ENCODE peak calls at places on chromosomes 2 and 18, in eight cellular contexts. E is iPS DF 6.9; Z is prostate gland; C is body of pancreas; R is left ventricle myocardium inferior; M is effector memory CD4-positive, alpha-beta T cell; H is stomach; K is H9. P is an unnamed sample. For H3K4me1, the result is how much of the 10 kb centered on the place peaks cover.

GRCh38 chr2:3041246-3041645 is 336.4 kb downstream of the EIPR1 start:
- DNase-seq in C (no peak), R (no peak), K (no peak), E (no peak), Z (no peak), H (no peak), M (no peak), P (no peak)

GRCh38 chr18:75183524-75183923 is 25.4 kb downstream of the PTGR3 start:
- DNase-seq in R (no peak), K (no peak), C (no peak), E (no peak), Z (no peak), M (no peak), H (no peak), P (no peak)

GRCh38 chr18:3452750-3453539 is 3.0 kb downstream of the TGIF1 start:
- DNase-seq in R (no peak), E (no peak), Z (no peak), K (no peak), C (no peak), M (no peak), H (peak), P (no peak)

GRCh38 chr2:44821500-44821899 is 120.0 kb upstream of the SIX3 start:
- DNase-seq in H (no peak), Z (no peak), R (no peak), E (no peak), C (no peak), K (no peak), M (no peak), P (no peak)

GRCh38 chr2:167142554-167142953 is 254.3 kb downstream of the XIRP2 start:
- DNase-seq in Z (no peak), E (no peak), M (no peak), H (no peak), C (no peak), K (no peak), R (no peak), P (no peak)

GRCh38 chr2:10620481-10620880 is 69.3 kb downstream of the NOL10 start:
- DNase-seq in R (no peak), C (no peak), Z (no peak), M (no peak), E (no peak), H (no peak), K (no peak), P (no peak)

GRCh38 chr2:205051417-205051816 is 506.1 kb downstream of the PARD3B start:
- DNase-seq in Z (no peak), M (no peak), C (no peak), H (no peak), R (no peak), E (no peak), K (no peak), P (no peak)

GRCh38 chr2:85725451-85725850 is 28.3 kb upstream of the ATOH8 start:
- DNase-seq in Z (no peak), E (no peak), K (no peak), R (no peak), H (no peak), C (no peak), M (no peak), P (no peak)

GRCh38 chr2:234286118-234286598 is 210.7 kb downstream of the ARL4C start:
- DNase-seq in K (no peak), Z (no peak), C (no peak), H (no peak), R (no peak), E (no peak), M (no peak), P (no peak)

GRCh38 chr18:37294951-37295350 is 270.6 kb downstream of the CELF4 start:
- DNase-seq in K (peak), H (no peak), R (no peak), C (no peak), E (peak), Z (no peak), M (no peak), P (peak)

GRCh38 chr2:216505133-216506106 is 6.8 kb downstream of the RPL37A start:
- DNase-seq in C (no peak), H (no peak), K (no peak), M (no peak), R (no peak), Z (no peak), E (no peak), P (no peak)

GRCh38 chr2:75506131-75506697 is 54.5 kb downstream of the EVA1A start:
- DNase-seq in Z (no peak), M (no peak), C (no peak), K (no peak), E (no peak), H (no peak), R (no peak), P (no peak)

GRCh38 chr2:119758881-119759450 is 756 bp upstream of the PTPN4 start:
- DNase-seq in H (no peak), K (no peak), Z (no peak), C (no peak), R (no peak), E (no peak), M (no peak), P (no peak)
- H3K4me1 ChIP-seq in H (under half), K (under half), Z (under half), C (under half), R (half or more), E (under half), M (under half), P (under half)

DNA sequence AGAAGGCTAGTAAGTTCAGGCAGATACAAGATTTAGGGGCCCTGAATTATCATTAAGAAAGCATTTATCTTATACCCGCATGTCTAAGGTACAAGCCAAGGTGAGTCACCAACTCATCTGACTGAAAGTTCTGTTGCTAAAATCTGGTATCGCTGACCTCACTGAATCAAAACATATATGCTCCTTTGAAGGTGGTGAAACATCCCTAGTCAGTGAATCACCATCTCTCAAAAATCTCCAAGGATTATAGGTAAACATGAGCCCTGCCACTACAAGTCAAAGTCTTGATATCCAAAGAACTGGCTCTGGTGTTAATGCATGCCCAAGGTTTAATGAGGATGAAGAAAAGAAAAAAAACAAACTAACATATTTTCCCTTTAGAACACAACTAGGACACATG is 43.5 kb downstream of the IRS1 start:
- DNase-seq in K (no peak), M (no peak), E (no peak), H (no peak), R (no peak), Z (no peak), C (no peak), P (no peak)
- H3K27ac ChIP-seq in K (no peak), M (no peak), E (no peak), H (no peak), R (peak), Z (peak), C (peak), P (no peak)

DNA sequence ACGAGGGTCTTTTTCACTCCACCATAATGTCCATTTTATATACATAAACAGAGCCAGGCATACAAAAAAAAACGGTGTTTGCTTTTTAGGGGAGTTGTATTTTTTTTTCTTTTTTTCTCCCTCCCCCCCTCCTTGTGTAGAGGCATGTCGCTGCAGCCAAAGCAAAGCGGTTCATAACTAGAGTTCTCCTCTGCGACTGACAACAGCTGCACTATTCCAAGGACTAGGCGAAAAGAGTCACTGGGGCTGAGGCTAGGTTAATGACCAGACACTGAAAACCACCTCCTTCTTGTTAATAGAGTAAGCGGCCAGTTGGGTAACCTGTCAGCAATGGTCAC is 168.1 kb upstream of the VRK2 start:
- DNase-seq in H (no peak), M (no peak), R (no peak), Z (no peak), C (no peak), E (no peak), K (no peak), P (no peak)
- H3K4me1 ChIP-seq in H (under half), M (under half), R (under half), Z (under half), C (under half), E (under half), K (under half), P (under half)

GRCh38 chr18:28065031-28065792 is 111.7 kb downstream of the CDH2 start:
- DNase-seq in K (no peak), E (no peak), H (no peak), M (no peak), R (no peak), C (no peak), Z (no peak), P (no peak)

GRCh38 chr18:28059861-28060260 is 117.1 kb downstream of the CDH2 start:
- DNase-seq in Z (no peak), C (no peak), K (no peak), M (no peak), H (no peak), R (no peak), E (no peak), P (no peak)

GRCh38 chr18:28065793-28066186 is 111.1 kb downstream of the CDH2 start:
- DNase-seq in E (no peak), M (no peak), K (no peak), Z (no peak), C (no peak), H (no peak), R (no peak), P (no peak)

GRCh38 chr18:28063181-28063790 is 113.6 kb downstream of the CDH2 start:
- DNase-seq in H (no peak), K (no peak), R (no peak), Z (no peak), C (no peak), E (no peak), M (no peak), P (no peak)

DNA sequence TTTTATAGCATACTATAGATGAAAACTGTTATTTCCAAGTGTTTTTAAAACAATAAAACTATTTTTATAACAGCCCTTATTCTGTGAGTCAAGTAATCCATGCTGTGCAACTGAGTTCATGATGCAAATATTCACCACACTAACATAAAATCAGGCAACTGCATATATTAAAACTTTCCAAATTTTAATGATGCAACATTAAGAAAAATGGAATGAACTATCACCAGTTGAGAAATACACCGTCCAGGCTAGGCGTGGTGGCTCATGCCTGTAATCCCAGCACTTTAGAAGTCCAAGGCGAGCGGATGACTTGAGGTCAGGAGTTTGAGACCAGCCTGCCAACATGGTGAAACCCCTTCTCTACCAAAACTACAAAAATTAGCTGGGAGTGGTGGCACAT is 114.5 kb downstream of the CDH2 start:
- DNase-seq in K (no peak), C (no peak), H (no peak), Z (no peak), R (no peak), M (no peak), E (no peak), P (no peak)
- H3K27ac ChIP-seq in K (no peak), C (no peak), H (no peak), Z (no peak), R (no peak), M (no peak), E (no peak), P (no peak)

GRCh38 chr18:8608795-8609673 is at the start of gene RAB12:
- DNase-seq in C (peak), Z (peak), H (peak), K (peak), M (peak), R (peak), E (no peak), P (peak)
- H3K4me1 ChIP-seq in C (under half), Z (under half), H (under half), K (under half), M (under half), R (half or more), E (under half), P (under half)

GRCh38 chr2:96837575-96837974 is 6.2 kb downstream of the ANKRD23 start:
- DNase-seq in H (no peak), C (no peak), R (no peak), Z (no peak), M (no peak), E (no peak), K (no peak), P (no peak)

GRCh38 chr2:96835830-96836229 is 8.0 kb downstream of the ANKRD23 start:
- DNase-seq in M (no peak), R (no peak), C (no peak), H (no peak), Z (no peak), E (no peak), K (no peak), P (no peak)

GRCh38 chr2:96839288-96839874 is 4.4 kb downstream of the ANKRD23 start:
- DNase-seq in K (peak), Z (no peak), E (no peak), R (peak), H (peak), M (peak), C (peak), P (peak)

GRCh38 chr2:96839875-96840850 is 3.7 kb downstream of the ANKRD23 start:
- DNase-seq in M (no peak), E (no peak), K (no peak), C (no peak), H (no peak), Z (no peak), R (no peak), P (no peak)

GRCh38 chr2:96838345-96839287 is 5.2 kb downstream of the ANKRD23 start:
- DNase-seq in C (no peak), H (no peak), E (no peak), R (no peak), Z (no peak), M (no peak), K (no peak), P (no peak)
- H3K27ac ChIP-seq in C (no peak), H (no peak), E (no peak), R (no peak), Z (no peak), M (peak), K (no peak), P (no peak)

GRCh38 chr18:58952303-58952702 is 87.6 kb downstream of the ZNF532 start:
- DNase-seq in K (no peak), C (no peak), M (no peak), Z (no peak), R (no peak), H (no peak), E (no peak), P (no peak)
- H3K4me1 ChIP-seq in K (under half), C (under half), M (under half), Z (under half), R (under half), H (under half), E (under half), P (under half)

DNA sequence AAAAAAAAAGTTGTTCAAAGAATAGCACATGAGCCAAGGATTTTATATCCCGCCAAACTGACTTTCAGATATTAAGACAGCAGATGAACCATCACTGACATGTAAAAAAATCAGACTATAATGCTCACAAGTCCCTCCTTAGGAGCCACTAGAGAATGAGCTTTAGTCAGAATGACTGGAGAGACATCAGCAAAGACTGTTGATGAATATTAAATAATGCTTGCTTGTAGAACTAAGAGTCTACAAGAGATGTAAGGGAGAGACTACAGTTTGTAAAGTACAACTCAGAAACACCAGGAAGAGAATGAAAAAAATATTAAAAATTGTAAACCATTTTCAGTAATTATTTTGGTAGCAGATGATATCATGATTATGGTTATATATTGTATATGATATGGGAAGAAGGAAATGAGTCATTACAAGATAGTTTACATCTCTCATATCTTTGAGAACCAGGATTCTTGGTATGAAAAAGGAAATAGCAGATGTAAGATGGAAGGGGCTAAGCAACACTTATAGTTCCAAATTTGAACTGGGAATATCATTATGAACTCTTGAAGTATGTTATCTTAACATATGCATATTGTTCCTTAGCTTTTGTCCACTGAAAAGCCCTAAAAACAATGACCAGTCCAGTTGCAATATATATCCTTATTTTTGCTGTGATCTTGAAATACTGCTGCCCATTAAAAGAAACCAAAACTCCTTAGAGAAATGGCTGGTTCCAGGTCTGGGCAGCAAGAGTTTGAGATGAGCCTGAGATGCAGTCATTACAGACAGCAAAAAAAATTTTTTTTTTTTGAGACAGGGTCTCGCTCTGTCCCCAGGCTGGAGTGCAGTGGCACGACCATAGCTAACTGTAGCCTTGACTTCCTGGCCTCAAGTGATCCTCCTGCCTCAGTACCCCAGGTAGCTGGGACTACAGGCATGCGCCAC is 55.7 kb downstream of the PTPN2 start:
- DNase-seq in H (no peak), E (no peak), R (no peak), Z (no peak), C (no peak), M (no peak), K (no peak), P (no peak)
- H3K27ac ChIP-seq in H (no peak), E (no peak), R (no peak), Z (no peak), C (no peak), M (no peak), K (no peak), P (no peak)